ENCODE peak calls at places on chromosomes 5 and 9, in seven cellular contexts. One of them, this sample, is unnamed.

GRCh38 chr5:171599396-171599795 is 179.9 kb downstream of the FGF18 start:
- DNase-seq in stimulated activated CD4-positive, alpha-beta T cell treated with anti-CD3 and anti-CD28 coated beads, Interleukin-12 subunit alpha, Interleukin-12 subunit beta, amount 100 ng/mL, for 4 hours: no peak
- DNase-seq in KG1: no peak
- DNase-seq in GM23338: no peak
- DNase-seq in ovary: no peak
- DNase-seq in B cell: no peak
- DNase-seq in hypothalamus: no peak
- DNase-seq in this sample: no peak

GRCh38 chr9:97855899-97856298 is 2.9 kb downstream of the FOXE1 start:
- DNase-seq in stimulated activated CD4-positive, alpha-beta T cell treated with anti-CD3 and anti-CD28 coated beads, Interleukin-12 subunit alpha, Interleukin-12 subunit beta, amount 100 ng/mL, for 4 hours: no peak
- DNase-seq in KG1: no peak
- DNase-seq in GM23338: no peak
- DNase-seq in ovary: no peak
- DNase-seq in B cell: no peak
- DNase-seq in hypothalamus: no peak
- DNase-seq in this sample: no peak

GRCh38 chr9:131843989-131844744 is 104.3 kb upstream of the RAPGEF1 start:
- DNase-seq in stimulated activated CD4-positive, alpha-beta T cell treated with anti-CD3 and anti-CD28 coated beads, Interleukin-12 subunit alpha, Interleukin-12 subunit beta, amount 100 ng/mL, for 4 hours: no peak
- DNase-seq in KG1: no peak
- DNase-seq in GM23338: no peak
- DNase-seq in ovary: no peak
- DNase-seq in B cell: no peak
- DNase-seq in hypothalamus: no peak
- DNase-seq in this sample: peak; percentile 57

GRCh38 chr5:911601-912000 is 18.9 kb downstream of the TRIP13 start:
- DNase-seq in stimulated activated CD4-positive, alpha-beta T cell treated with anti-CD3 and anti-CD28 coated beads, Interleukin-12 subunit alpha, Interleukin-12 subunit beta, amount 100 ng/mL, for 4 hours: no peak
- DNase-seq in KG1: no peak
- DNase-seq in GM23338: no peak
- DNase-seq in ovary: peak; percentile 8
- DNase-seq in B cell: no peak
- DNase-seq in hypothalamus: no peak
- DNase-seq in this sample: no peak

GRCh38 chr5:150146862-150147579 is 8.6 kb downstream of the PDGFRB start:
- DNase-seq in stimulated activated CD4-positive, alpha-beta T cell treated with anti-CD3 and anti-CD28 coated beads, Interleukin-12 subunit alpha, Interleukin-12 subunit beta, amount 100 ng/mL, for 4 hours: no peak
- DNase-seq in KG1: no peak
- DNase-seq in GM23338: no peak
- DNase-seq in ovary: no peak
- DNase-seq in B cell: no peak
- DNase-seq in hypothalamus: peak; percentile 52
- DNase-seq in this sample: peak; percentile 58

GRCh38 chr5:2801602-2802525 is 50.4 kb upstream of the IRX2 start:
- DNase-seq in stimulated activated CD4-positive, alpha-beta T cell treated with anti-CD3 and anti-CD28 coated beads, Interleukin-12 subunit alpha, Interleukin-12 subunit beta, amount 100 ng/mL, for 4 hours: no peak
- DNase-seq in KG1: no peak
- DNase-seq in GM23338: no peak
- DNase-seq in ovary: no peak
- DNase-seq in B cell: no peak
- DNase-seq in hypothalamus: no peak
- DNase-seq in this sample: no peak

GRCh38 chr9:132663851-132664250 is 5.9 kb downstream of the DDX31 start:
- DNase-seq in stimulated activated CD4-positive, alpha-beta T cell treated with anti-CD3 and anti-CD28 coated beads, Interleukin-12 subunit alpha, Interleukin-12 subunit beta, amount 100 ng/mL, for 4 hours: no peak
- DNase-seq in KG1: no peak
- DNase-seq in GM23338: no peak
- DNase-seq in ovary: no peak
- DNase-seq in B cell: no peak
- DNase-seq in hypothalamus: no peak
- DNase-seq in this sample: no peak

GRCh38 chr9:69542942-69543704 is 129.0 kb downstream of the APBA1 start:
- DNase-seq in stimulated activated CD4-positive, alpha-beta T cell treated with anti-CD3 and anti-CD28 coated beads, Interleukin-12 subunit alpha, Interleukin-12 subunit beta, amount 100 ng/mL, for 4 hours: no peak
- DNase-seq in KG1: no peak
- DNase-seq in GM23338: peak; percentile 55
- DNase-seq in ovary: no peak
- DNase-seq in B cell: no peak
- DNase-seq in hypothalamus: peak; percentile 19
- DNase-seq in this sample: peak; percentile 38

GRCh38 chr5:102579379-102579778 is 80.6 kb upstream of the SLCO6A1 start:
- DNase-seq in stimulated activated CD4-positive, alpha-beta T cell treated with anti-CD3 and anti-CD28 coated beads, Interleukin-12 subunit alpha, Interleukin-12 subunit beta, amount 100 ng/mL, for 4 hours: no peak
- DNase-seq in KG1: no peak
- DNase-seq in GM23338: no peak
- DNase-seq in ovary: no peak
- DNase-seq in B cell: no peak
- DNase-seq in hypothalamus: no peak
- DNase-seq in this sample: no peak

GRCh38 chr9:109843651-109844050 is 63.7 kb downstream of the PALM2AKAP2 start:
- DNase-seq in stimulated activated CD4-positive, alpha-beta T cell treated with anti-CD3 and anti-CD28 coated beads, Interleukin-12 subunit alpha, Interleukin-12 subunit beta, amount 100 ng/mL, for 4 hours: no peak
- DNase-seq in KG1: no peak
- DNase-seq in GM23338: no peak
- DNase-seq in ovary: no peak
- DNase-seq in B cell: no peak
- DNase-seq in hypothalamus: no peak
- DNase-seq in this sample: no peak

GRCh38 chr9:70519912-70520724 is 105.7 kb upstream of the KLF9 start:
- DNase-seq in stimulated activated CD4-positive, alpha-beta T cell treated with anti-CD3 and anti-CD28 coated beads, Interleukin-12 subunit alpha, Interleukin-12 subunit beta, amount 100 ng/mL, for 4 hours: no peak
- DNase-seq in KG1: no peak
- DNase-seq in GM23338: no peak
- DNase-seq in ovary: no peak
- DNase-seq in B cell: no peak
- DNase-seq in hypothalamus: no peak
- DNase-seq in this sample: no peak

GRCh38 chr5:61162832-61163567 is 732 bp upstream of the SMIM15 start:
- DNase-seq in stimulated activated CD4-positive, alpha-beta T cell treated with anti-CD3 and anti-CD28 coated beads, Interleukin-12 subunit alpha, Interleukin-12 subunit beta, amount 100 ng/mL, for 4 hours: no peak
- DNase-seq in KG1: no peak
- DNase-seq in GM23338: peak; percentile 47
- DNase-seq in ovary: no peak
- DNase-seq in B cell: peak; percentile 13
- DNase-seq in hypothalamus: no peak
- DNase-seq in this sample: peak; percentile 3

GRCh38 chr9:91421022-91421765 is 2.4 kb downstream of the NFIL3 start:
- DNase-seq in stimulated activated CD4-positive, alpha-beta T cell treated with anti-CD3 and anti-CD28 coated beads, Interleukin-12 subunit alpha, Interleukin-12 subunit beta, amount 100 ng/mL, for 4 hours: peak; percentile 16
- DNase-seq in KG1: no peak
- DNase-seq in GM23338: peak; percentile 65
- DNase-seq in ovary: peak; percentile 68
- DNase-seq in B cell: peak; percentile 68
- DNase-seq in hypothalamus: no peak
- DNase-seq in this sample: peak; percentile 88

GRCh38 chr5:113520429-113520828 is 6.9 kb downstream of the YTHDC2 start:
- DNase-seq in stimulated activated CD4-positive, alpha-beta T cell treated with anti-CD3 and anti-CD28 coated beads, Interleukin-12 subunit alpha, Interleukin-12 subunit beta, amount 100 ng/mL, for 4 hours: no peak
- DNase-seq in KG1: no peak
- DNase-seq in GM23338: no peak
- DNase-seq in ovary: no peak
- DNase-seq in B cell: no peak
- DNase-seq in hypothalamus: no peak
- DNase-seq in this sample: no peak

GRCh38 chr9:8899541-8899940 is 1100.0 kb upstream of the DMAC1 start:
- DNase-seq in stimulated activated CD4-positive, alpha-beta T cell treated with anti-CD3 and anti-CD28 coated beads, Interleukin-12 subunit alpha, Interleukin-12 subunit beta, amount 100 ng/mL, for 4 hours: no peak
- DNase-seq in KG1: no peak
- DNase-seq in GM23338: no peak
- DNase-seq in ovary: no peak
- DNase-seq in B cell: no peak
- DNase-seq in hypothalamus: no peak
- DNase-seq in this sample: no peak

GRCh38 chr5:56426658-56427057 is 193.5 kb upstream of the ANKRD55 start:
- DNase-seq in stimulated activated CD4-positive, alpha-beta T cell treated with anti-CD3 and anti-CD28 coated beads, Interleukin-12 subunit alpha, Interleukin-12 subunit beta, amount 100 ng/mL, for 4 hours: no peak
- DNase-seq in KG1: no peak
- DNase-seq in GM23338: no peak
- DNase-seq in ovary: no peak
- DNase-seq in B cell: no peak
- DNase-seq in hypothalamus: no peak
- DNase-seq in this sample: no peak

GRCh38 chr5:13898569-13898968 is 45.9 kb downstream of the DNAH5 start:
- DNase-seq in stimulated activated CD4-positive, alpha-beta T cell treated with anti-CD3 and anti-CD28 coated beads, Interleukin-12 subunit alpha, Interleukin-12 subunit beta, amount 100 ng/mL, for 4 hours: no peak
- DNase-seq in KG1: no peak
- DNase-seq in GM23338: no peak
- DNase-seq in ovary: no peak
- DNase-seq in B cell: no peak
- DNase-seq in hypothalamus: no peak
- DNase-seq in this sample: no peak

GRCh38 chr9:135029434-135029833 is 58.0 kb upstream of the OLFM1 start:
- DNase-seq in stimulated activated CD4-positive, alpha-beta T cell treated with anti-CD3 and anti-CD28 coated beads, Interleukin-12 subunit alpha, Interleukin-12 subunit beta, amount 100 ng/mL, for 4 hours: no peak
- DNase-seq in KG1: no peak
- DNase-seq in GM23338: no peak
- DNase-seq in ovary: no peak
- DNase-seq in B cell: no peak
- DNase-seq in hypothalamus: no peak
- DNase-seq in this sample: no peak

GRCh38 chr5:16625116-16625515 is 8.3 kb upstream of the RETREG1 start:
- DNase-seq in stimulated activated CD4-positive, alpha-beta T cell treated with anti-CD3 and anti-CD28 coated beads, Interleukin-12 subunit alpha, Interleukin-12 subunit beta, amount 100 ng/mL, for 4 hours: no peak
- DNase-seq in KG1: no peak
- DNase-seq in GM23338: no peak
- DNase-seq in ovary: no peak
- DNase-seq in B cell: peak; percentile 37
- DNase-seq in hypothalamus: no peak
- DNase-seq in this sample: no peak

GRCh38 chr9:33465596-33466564 is 7.8 kb downstream of the NOL6 start:
- DNase-seq in stimulated activated CD4-positive, alpha-beta T cell treated with anti-CD3 and anti-CD28 coated beads, Interleukin-12 subunit alpha, Interleukin-12 subunit beta, amount 100 ng/mL, for 4 hours: no peak
- DNase-seq in KG1: no peak
- DNase-seq in GM23338: no peak
- DNase-seq in ovary: no peak
- DNase-seq in B cell: peak; percentile 25
- DNase-seq in hypothalamus: no peak
- DNase-seq in this sample: peak; percentile 28

GRCh38 chr5:147189109-147189424 is 45.8 kb upstream of the STK32A start:
- DNase-seq in stimulated activated CD4-positive, alpha-beta T cell treated with anti-CD3 and anti-CD28 coated beads, Interleukin-12 subunit alpha, Interleukin-12 subunit beta, amount 100 ng/mL, for 4 hours: no peak
- DNase-seq in KG1: no peak
- DNase-seq in GM23338: no peak
- DNase-seq in ovary: no peak
- DNase-seq in B cell: no peak
- DNase-seq in hypothalamus: no peak
- DNase-seq in this sample: no peak

GRCh38 chr5:82549263-82549662 is 271.1 kb upstream of the RPS23 start:
- DNase-seq in stimulated activated CD4-positive, alpha-beta T cell treated with anti-CD3 and anti-CD28 coated beads, Interleukin-12 subunit alpha, Interleukin-12 subunit beta, amount 100 ng/mL, for 4 hours: no peak
- DNase-seq in KG1: no peak
- DNase-seq in GM23338: no peak
- DNase-seq in ovary: no peak
- DNase-seq in B cell: no peak
- DNase-seq in hypothalamus: no peak
- DNase-seq in this sample: no peak

GRCh38 chr9:31005086-31005665 is 1379.3 kb upstream of the ACO1 start:
- DNase-seq in stimulated activated CD4-positive, alpha-beta T cell treated with anti-CD3 and anti-CD28 coated beads, Interleukin-12 subunit alpha, Interleukin-12 subunit beta, amount 100 ng/mL, for 4 hours: no peak
- DNase-seq in KG1: no peak
- DNase-seq in GM23338: no peak
- DNase-seq in ovary: no peak
- DNase-seq in B cell: no peak
- DNase-seq in hypothalamus: no peak
- DNase-seq in this sample: no peak

GRCh38 chr5:43192558-43193170 is 639 bp downstream of the NIM1K start:
- DNase-seq in stimulated activated CD4-positive, alpha-beta T cell treated with anti-CD3 and anti-CD28 coated beads, Interleukin-12 subunit alpha, Interleukin-12 subunit beta, amount 100 ng/mL, for 4 hours: peak; percentile 19
- DNase-seq in KG1: no peak
- DNase-seq in GM23338: no peak
- DNase-seq in ovary: peak; percentile 42
- DNase-seq in B cell: no peak
- DNase-seq in hypothalamus: peak; percentile 18
- DNase-seq in this sample: peak; percentile 36

GRCh38 chr5:134989291-134989830 is 21.7 kb downstream of the CATSPER3 start:
- DNase-seq in stimulated activated CD4-positive, alpha-beta T cell treated with anti-CD3 and anti-CD28 coated beads, Interleukin-12 subunit alpha, Interleukin-12 subunit beta, amount 100 ng/mL, for 4 hours: no peak
- DNase-seq in KG1: no peak
- DNase-seq in GM23338: no peak
- DNase-seq in ovary: no peak
- DNase-seq in B cell: no peak
- DNase-seq in hypothalamus: no peak
- DNase-seq in this sample: no peak

GRCh38 chr5:7650755-7651154 is 200.2 kb downstream of the CFAP90 start:
- DNase-seq in stimulated activated CD4-positive, alpha-beta T cell treated with anti-CD3 and anti-CD28 coated beads, Interleukin-12 subunit alpha, Interleukin-12 subunit beta, amount 100 ng/mL, for 4 hours: no peak
- DNase-seq in KG1: no peak
- DNase-seq in GM23338: no peak
- DNase-seq in ovary: no peak
- DNase-seq in B cell: no peak
- DNase-seq in hypothalamus: no peak
- DNase-seq in this sample: no peak

GRCh38 chr9:33123632-33124031 is 43.5 kb downstream of the B4GALT1 start:
- DNase-seq in stimulated activated CD4-positive, alpha-beta T cell treated with anti-CD3 and anti-CD28 coated beads, Interleukin-12 subunit alpha, Interleukin-12 subunit beta, amount 100 ng/mL, for 4 hours: no peak
- DNase-seq in KG1: no peak
- DNase-seq in GM23338: no peak
- DNase-seq in ovary: no peak
- DNase-seq in B cell: no peak
- DNase-seq in hypothalamus: no peak
- DNase-seq in this sample: no peak

GRCh38 chr5:177509361-177509951 is at the start of gene DOK3:
- DNase-seq in stimulated activated CD4-positive, alpha-beta T cell treated with anti-CD3 and anti-CD28 coated beads, Interleukin-12 subunit alpha, Interleukin-12 subunit beta, amount 100 ng/mL, for 4 hours: no peak
- DNase-seq in KG1: no peak
- DNase-seq in GM23338: peak; percentile 60
- DNase-seq in ovary: peak; percentile 30
- DNase-seq in B cell: peak; percentile 65
- DNase-seq in hypothalamus: no peak
- DNase-seq in this sample: peak; percentile 80

GRCh38 chr5:97142521-97143254 is at the start of gene LIX1:
- DNase-seq in stimulated activated CD4-positive, alpha-beta T cell treated with anti-CD3 and anti-CD28 coated beads, Interleukin-12 subunit alpha, Interleukin-12 subunit beta, amount 100 ng/mL, for 4 hours: no peak
- DNase-seq in KG1: no peak
- DNase-seq in GM23338: peak; percentile 89
- DNase-seq in ovary: no peak
- DNase-seq in B cell: no peak
- DNase-seq in hypothalamus: peak; percentile 6
- DNase-seq in this sample: peak; percentile 24

GRCh38 chr5:81302596-81302995 is 1.2 kb downstream of the ZCCHC9 start:
- DNase-seq in stimulated activated CD4-positive, alpha-beta T cell treated with anti-CD3 and anti-CD28 coated beads, Interleukin-12 subunit alpha, Interleukin-12 subunit beta, amount 100 ng/mL, for 4 hours: no peak
- DNase-seq in KG1: no peak
- DNase-seq in GM23338: no peak
- DNase-seq in ovary: no peak
- DNase-seq in B cell: no peak
- DNase-seq in hypothalamus: no peak
- DNase-seq in this sample: no peak

GRCh38 chr5:74056102-74056788 is 430.2 kb downstream of the ARHGEF28 start:
- DNase-seq in stimulated activated CD4-positive, alpha-beta T cell treated with anti-CD3 and anti-CD28 coated beads, Interleukin-12 subunit alpha, Interleukin-12 subunit beta, amount 100 ng/mL, for 4 hours: no peak
- DNase-seq in KG1: no peak
- DNase-seq in GM23338: no peak
- DNase-seq in ovary: no peak
- DNase-seq in B cell: no peak
- DNase-seq in hypothalamus: no peak
- DNase-seq in this sample: no peak

GRCh38 chr5:139652788-139653241 is 4.7 kb downstream of the CXXC5 start:
- DNase-seq in stimulated activated CD4-positive, alpha-beta T cell treated with anti-CD3 and anti-CD28 coated beads, Interleukin-12 subunit alpha, Interleukin-12 subunit beta, amount 100 ng/mL, for 4 hours: no peak
- DNase-seq in KG1: no peak
- DNase-seq in GM23338: no peak
- DNase-seq in ovary: no peak
- DNase-seq in B cell: no peak
- DNase-seq in hypothalamus: no peak
- DNase-seq in this sample: no peak

GRCh38 chr5:132011561-132012384 is at the start of gene ACSL6:
- DNase-seq in stimulated activated CD4-positive, alpha-beta T cell treated with anti-CD3 and anti-CD28 coated beads, Interleukin-12 subunit alpha, Interleukin-12 subunit beta, amount 100 ng/mL, for 4 hours: peak; percentile 32
- DNase-seq in KG1: no peak
- DNase-seq in GM23338: peak; percentile 62
- DNase-seq in ovary: peak; percentile 21
- DNase-seq in B cell: peak; percentile 77
- DNase-seq in hypothalamus: peak; percentile 28
- DNase-seq in this sample: peak; percentile 88

GRCh38 chr9:131559416-131560000 is 14.2 kb downstream of the PRRT1B start:
- DNase-seq in stimulated activated CD4-positive, alpha-beta T cell treated with anti-CD3 and anti-CD28 coated beads, Interleukin-12 subunit alpha, Interleukin-12 subunit beta, amount 100 ng/mL, for 4 hours: no peak
- DNase-seq in KG1: no peak
- DNase-seq in GM23338: no peak
- DNase-seq in ovary: no peak
- DNase-seq in B cell: no peak
- DNase-seq in hypothalamus: no peak
- DNase-seq in this sample: no peak